ENCODE peak calls at places on chromosome 11, in seven cellular contexts. One of them, this sample, is unnamed.
A peak's percentile ranks its signal among the peaks of the same experiment; 100 is the strongest.

GRCh38 chr11:126578426-126578825 is 222.9 kb downstream of the ST3GAL4 start:
- DNase-seq in neuronal stem cell: no peak
- DNase-seq in IMR-90: no peak
- DNase-seq in mesendoderm: no peak
- DNase-seq in H9: no peak
- DNase-seq in H1: no peak
- DNase-seq in trophoblast cell: no peak
- DNase-seq in this sample: no peak

GRCh38 chr11:44150395-44150794 is 54.9 kb downstream of the EXT2 start:
- DNase-seq in neuronal stem cell: no peak
- DNase-seq in IMR-90: no peak
- DNase-seq in mesendoderm: no peak
- DNase-seq in H9: no peak
- DNase-seq in H1: no peak
- DNase-seq in trophoblast cell: no peak
- DNase-seq in this sample: no peak

GRCh38 chr11:16820324-16821092 is 82.1 kb downstream of the C11orf58 start:
- DNase-seq in neuronal stem cell: peak; percentile 71
- DNase-seq in IMR-90: peak; percentile 61
- DNase-seq in mesendoderm: peak; percentile 97
- DNase-seq in H9: peak; percentile 86
- DNase-seq in H1: peak; percentile 66
- DNase-seq in trophoblast cell: peak; percentile 88
- DNase-seq in this sample: peak; percentile 63

GRCh38 chr11:85540635-85541034 is 86.5 kb downstream of the DLG2 start:
- DNase-seq in neuronal stem cell: no peak
- DNase-seq in IMR-90: no peak
- DNase-seq in mesendoderm: peak; percentile 67
- DNase-seq in H9: peak; percentile 61
- DNase-seq in H1: no peak
- DNase-seq in trophoblast cell: no peak
- DNase-seq in this sample: no peak

GRCh38 chr11:62805991-62806441 is 776 bp upstream of the NXF1 start:
- DNase-seq in neuronal stem cell: no peak
- DNase-seq in IMR-90: no peak
- DNase-seq in mesendoderm: peak; percentile 57
- DNase-seq in H9: no peak
- DNase-seq in H1: no peak
- DNase-seq in trophoblast cell: no peak
- DNase-seq in this sample: peak; percentile 33

GRCh38 chr11:11463397-11463796 is 110.3 kb upstream of the CSNK2A3 start:
- DNase-seq in neuronal stem cell: no peak
- DNase-seq in IMR-90: no peak
- DNase-seq in mesendoderm: no peak
- DNase-seq in H9: no peak
- DNase-seq in H1: no peak
- DNase-seq in trophoblast cell: no peak
- DNase-seq in this sample: peak; percentile 73

GRCh38 chr11:71199226-71199815 is 53.1 kb downstream of the SHANK2 start:
- DNase-seq in neuronal stem cell: no peak
- DNase-seq in IMR-90: no peak
- DNase-seq in mesendoderm: no peak
- DNase-seq in H9: no peak
- DNase-seq in H1: no peak
- DNase-seq in trophoblast cell: peak; percentile 58
- DNase-seq in this sample: no peak

GRCh38 chr11:109196016-109196415 is 226.0 kb upstream of the C11orf87 start:
- DNase-seq in neuronal stem cell: no peak
- DNase-seq in IMR-90: peak; percentile 3
- DNase-seq in mesendoderm: no peak
- DNase-seq in H9: no peak
- DNase-seq in H1: no peak
- DNase-seq in trophoblast cell: no peak
- DNase-seq in this sample: peak; percentile 3

DNA sequence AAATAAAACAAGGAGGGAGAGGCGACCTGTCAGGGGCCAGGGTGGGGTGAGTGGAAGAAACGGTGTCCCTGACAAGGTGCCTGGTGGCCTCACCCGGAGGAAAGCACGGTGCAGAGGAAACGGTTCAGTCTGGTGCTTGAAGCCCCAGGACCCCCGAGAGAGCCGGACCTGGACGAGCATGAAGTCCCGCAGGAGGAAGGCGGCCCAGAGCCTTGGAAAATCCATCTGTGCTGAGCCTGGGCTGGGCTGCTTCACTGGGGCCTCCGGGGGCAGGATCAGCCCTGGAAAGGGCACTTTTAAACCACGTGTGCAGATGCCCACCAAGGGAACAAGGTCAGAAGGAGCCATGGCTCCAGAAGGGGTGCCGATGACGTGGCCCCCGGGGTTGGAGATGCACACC is 467.3 kb downstream of the OPCML start:
- DNase-seq in neuronal stem cell: no peak
- DNase-seq in IMR-90: no peak
- DNase-seq in mesendoderm: no peak
- DNase-seq in H9: no peak
- DNase-seq in H1: no peak
- DNase-seq in trophoblast cell: no peak
- DNase-seq in this sample: no peak
- H2BK120ac ChIP-seq in neuronal stem cell: no peak overlapping the region
- H2BK120ac ChIP-seq in IMR-90: no peak overlapping the region
- H2BK120ac ChIP-seq in mesendoderm: no peak overlapping the region
- H2BK120ac ChIP-seq in H9: no peak overlapping the region
- H2BK120ac ChIP-seq in H1: no peak overlapping the region
- H2BK120ac ChIP-seq in trophoblast cell: no peak overlapping the region
- H2BK120ac ChIP-seq in this sample: no peak overlapping the region

GRCh38 chr11:19795082-19795481 is 82.4 kb downstream of the NAV2 start:
- DNase-seq in neuronal stem cell: no peak
- DNase-seq in IMR-90: no peak
- DNase-seq in mesendoderm: no peak
- DNase-seq in H9: no peak
- DNase-seq in H1: no peak
- DNase-seq in trophoblast cell: no peak
- DNase-seq in this sample: no peak
- H2BK120ac ChIP-seq in neuronal stem cell: no peak overlapping the region
- H2BK120ac ChIP-seq in IMR-90: no peak overlapping the region
- H2BK120ac ChIP-seq in mesendoderm: no peak overlapping the region
- H2BK120ac ChIP-seq in H9: no peak overlapping the region
- H2BK120ac ChIP-seq in H1: no peak overlapping the region
- H2BK120ac ChIP-seq in trophoblast cell: no peak overlapping the region
- H2BK120ac ChIP-seq in this sample: no peak overlapping the region

GRCh38 chr11:46114378-46114777 is 6.9 kb downstream of the PHF21A start:
- DNase-seq in neuronal stem cell: no peak
- DNase-seq in IMR-90: no peak
- DNase-seq in mesendoderm: no peak
- DNase-seq in H9: no peak
- DNase-seq in H1: no peak
- DNase-seq in trophoblast cell: no peak
- DNase-seq in this sample: no peak

GRCh38 chr11:46108752-46109151 is 12.5 kb downstream of the PHF21A start:
- DNase-seq in neuronal stem cell: no peak
- DNase-seq in IMR-90: no peak
- DNase-seq in mesendoderm: no peak
- DNase-seq in H9: no peak
- DNase-seq in H1: no peak
- DNase-seq in trophoblast cell: no peak
- DNase-seq in this sample: no peak

GRCh38 chr11:46116007-46116711 is 5.1 kb downstream of the PHF21A start:
- DNase-seq in neuronal stem cell: no peak
- DNase-seq in IMR-90: no peak
- DNase-seq in mesendoderm: no peak
- DNase-seq in H9: no peak
- DNase-seq in H1: no peak
- DNase-seq in trophoblast cell: no peak
- DNase-seq in this sample: no peak

GRCh38 chr11:46114961-46115360 is 6.3 kb downstream of the PHF21A start:
- DNase-seq in neuronal stem cell: no peak
- DNase-seq in IMR-90: no peak
- DNase-seq in mesendoderm: no peak
- DNase-seq in H9: no peak
- DNase-seq in H1: no peak
- DNase-seq in trophoblast cell: no peak
- DNase-seq in this sample: no peak

DNA sequence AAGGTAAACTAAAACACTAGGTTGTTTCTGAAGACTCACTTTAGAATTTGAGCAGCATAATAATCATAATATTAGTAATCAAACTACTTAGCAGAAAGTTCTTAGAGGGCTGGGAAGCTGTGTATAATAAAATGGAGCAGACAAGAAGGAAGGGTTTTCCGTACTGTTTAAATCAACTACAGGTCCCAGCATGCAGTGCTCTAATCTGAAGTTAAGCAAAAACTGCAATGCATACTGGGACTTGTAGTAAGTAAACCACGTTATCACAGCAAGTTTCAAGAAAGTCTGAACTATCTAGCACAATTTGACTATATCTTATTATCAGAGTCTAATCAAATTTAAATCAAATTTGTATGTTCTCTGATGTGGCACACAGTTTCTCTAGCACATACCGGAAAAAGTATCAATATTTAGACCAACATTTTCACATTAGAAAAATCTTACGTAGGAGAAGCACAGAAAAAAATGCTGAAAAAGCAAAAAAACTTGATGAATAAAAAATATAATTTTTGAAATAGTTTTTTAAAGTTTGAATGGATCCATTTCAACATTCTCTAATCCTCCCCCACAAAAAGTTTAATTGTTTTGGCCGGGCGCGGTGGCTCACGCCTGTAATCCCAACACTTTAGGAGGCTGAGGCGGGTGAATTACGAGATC is 8.2 kb downstream of the PHF21A start:
- DNase-seq in neuronal stem cell: peak; percentile 35
- DNase-seq in IMR-90: peak; percentile 68
- DNase-seq in mesendoderm: peak; percentile 86
- DNase-seq in H9: no peak
- DNase-seq in H1: no peak
- DNase-seq in trophoblast cell: peak; percentile 18
- DNase-seq in this sample: peak; percentile 71
- H2BK120ac ChIP-seq in neuronal stem cell: no peak overlapping the region
- H2BK120ac ChIP-seq in IMR-90: no peak overlapping the region
- H2BK120ac ChIP-seq in mesendoderm: no peak overlapping the region
- H2BK120ac ChIP-seq in H9: no peak overlapping the region
- H2BK120ac ChIP-seq in H1: no peak overlapping the region
- H2BK120ac ChIP-seq in trophoblast cell: no peak overlapping the region
- H2BK120ac ChIP-seq in this sample: no peak overlapping the region

GRCh38 chr11:95898782-95899181 is 25.1 kb downstream of the MTMR2 start:
- DNase-seq in neuronal stem cell: no peak
- DNase-seq in IMR-90: no peak
- DNase-seq in mesendoderm: no peak
- DNase-seq in H9: no peak
- DNase-seq in H1: no peak
- DNase-seq in trophoblast cell: no peak
- DNase-seq in this sample: no peak
- H2BK120ac ChIP-seq in neuronal stem cell: no peak overlapping the region
- H2BK120ac ChIP-seq in IMR-90: no peak overlapping the region
- H2BK120ac ChIP-seq in mesendoderm: no peak overlapping the region
- H2BK120ac ChIP-seq in H9: no peak overlapping the region
- H2BK120ac ChIP-seq in H1: no peak overlapping the region
- H2BK120ac ChIP-seq in trophoblast cell: no peak overlapping the region
- H2BK120ac ChIP-seq in this sample: no peak overlapping the region

This sample was measured in mesenchymal stem cell.